ENCODE peak calls at places on chromosome 13, in ten cellular contexts. S, A, U, P, Q, O, B, M, F and G are unnamed samples.

GRCh38 chr13:20359335-20359734 is 127.2 kb upstream of the GJB6 start:
- DNase-seq in S (no peak), A (no peak), U (no peak), P (peak), Q (no peak), O (no peak), B (peak), M (peak), F (no peak), G (peak)

GRCh38 chr13:27573265-27573664 is 47.1 kb downstream of the LNX2 start:
- DNase-seq in S (no peak), A (no peak), U (no peak), P (no peak), Q (no peak), O (no peak), B (peak), M (peak), F (no peak), G (peak)

GRCh38 chr13:18739310-18739709 is 442.3 kb downstream of the TUBA3C start:
- DNase-seq in S (no peak), A (no peak), U (no peak), P (no peak), Q (no peak), O (no peak), B (no peak), M (no peak), F (no peak), G (no peak)

GRCh38 chr13:79194727-79195126 is 211.3 kb downstream of the RBM26 start:
- DNase-seq in S (peak), A (no peak), U (no peak), P (no peak), Q (no peak), O (no peak), B (no peak), M (no peak), F (no peak), G (no peak)

GRCh38 chr13:45627656-45628055 is 12.1 kb upstream of the ERICH6B start:
- DNase-seq in S (no peak), A (no peak), U (no peak), P (no peak), Q (no peak), O (no peak), B (no peak), M (no peak), F (no peak), G (no peak)

GRCh38 chr13:74868044-74868443 is 613.9 kb downstream of the TBC1D4 start:
- DNase-seq in S (no peak), A (no peak), U (no peak), P (no peak), Q (no peak), O (no peak), B (peak), M (no peak), F (no peak), G (peak)

GRCh38 chr13:110108348-110109139 is 198.4 kb downstream of the COL4A1 start:
- DNase-seq in S (no peak), A (peak), U (peak), P (peak), Q (no peak), O (peak), B (peak), M (peak), F (peak), G (peak)

GRCh38 chr13:22111152-22111783 is 440.4 kb downstream of the FGF9 start:
- DNase-seq in S (no peak), A (no peak), U (no peak), P (no peak), Q (no peak), O (no peak), B (no peak), M (no peak), F (no peak), G (no peak)

GRCh38 chr13:78136966-78137365 is 218.3 kb upstream of the EDNRB start:
- DNase-seq in S (no peak), A (no peak), U (no peak), P (no peak), Q (no peak), O (no peak), B (no peak), M (no peak), F (no peak), G (no peak)

GRCh38 chr13:80235131-80235530 is 105.8 kb downstream of the SPRY2 start:
- DNase-seq in S (no peak), A (peak), U (no peak), P (no peak), Q (no peak), O (no peak), B (peak), M (no peak), F (no peak), G (no peak)

GRCh38 chr13:100987993-100988392 is 313.4 kb upstream of the TMTC4 start:
- DNase-seq in S (no peak), A (no peak), U (no peak), P (no peak), Q (no peak), O (no peak), B (peak), M (no peak), F (no peak), G (peak)

GRCh38 chr13:112072531-112073244 is 5.7 kb downstream of the SOX1 start:
- DNase-seq in S (no peak), A (no peak), U (peak), P (no peak), Q (no peak), O (no peak), B (no peak), M (no peak), F (no peak), G (no peak)

GRCh38 chr13:33213797-33214196 is 71.8 kb downstream of the STARD13 start:
- DNase-seq in S (no peak), A (no peak), U (no peak), P (no peak), Q (no peak), O (peak), B (no peak), M (peak), F (no peak), G (peak)

GRCh38 chr13:101452519-101453485 is at the start of gene ITGBL1:
- DNase-seq in S (no peak), A (no peak), U (peak), P (no peak), Q (no peak), O (no peak), B (peak), M (peak), F (peak), G (no peak)

GRCh38 chr13:74710006-74710405 is 575.8 kb upstream of the KLF12 start:
- DNase-seq in S (no peak), A (no peak), U (no peak), P (no peak), Q (no peak), O (no peak), B (no peak), M (peak), F (no peak), G (peak)

GRCh38 chr13:32432856-32433255 is 4.9 kb upstream of the N4BP2L1 start:
- DNase-seq in S (no peak), A (no peak), U (no peak), P (no peak), Q (no peak), O (no peak), B (no peak), M (no peak), F (no peak), G (peak)

GRCh38 chr13:62185631-62186256 is 770.1 kb upstream of the PCDH20 start:
- DNase-seq in S (no peak), A (no peak), U (no peak), P (no peak), Q (no peak), O (no peak), B (no peak), M (no peak), F (no peak), G (no peak)

GRCh38 chr13:112066624-112067004 is 335 bp upstream of the SOX1 start:
- DNase-seq in S (no peak), A (peak), U (no peak), P (no peak), Q (peak), O (no peak), B (no peak), M (peak), F (no peak), G (peak)

GRCh38 chr13:68066879-68067513 is 836.9 kb upstream of the PCDH9 start:
- DNase-seq in S (no peak), A (no peak), U (no peak), P (no peak), Q (no peak), O (no peak), B (no peak), M (no peak), F (no peak), G (peak)

GRCh38 chr13:20174656-20175405 is 14.0 kb upstream of the GJA3 start:
- DNase-seq in S (peak), A (peak), U (peak), P (peak), Q (peak), O (peak), B (peak), M (peak), F (peak), G (peak)

GRCh38 chr13:73513751-73514150 is 454.9 kb downstream of the KLF5 start:
- DNase-seq in S (no peak), A (no peak), U (no peak), P (no peak), Q (no peak), O (no peak), B (no peak), M (no peak), F (no peak), G (peak)

GRCh38 chr13:49635599-49636433 is 7.5 kb downstream of the ARL11 start:
- DNase-seq in S (peak), A (peak), U (no peak), P (no peak), Q (peak), O (peak), B (no peak), M (peak), F (no peak), G (peak)

GRCh38 chr13:106407338-106407737 is 128.1 kb downstream of the EFNB2 start:
- DNase-seq in S (no peak), A (no peak), U (no peak), P (no peak), Q (no peak), O (no peak), B (peak), M (no peak), F (no peak), G (peak)

GRCh38 chr13:35697281-35697680 is 220.8 kb upstream of the MAB21L1 start:
- DNase-seq in S (no peak), A (no peak), U (no peak), P (no peak), Q (no peak), O (no peak), B (no peak), M (no peak), F (no peak), G (no peak)

GRCh38 chr13:49784886-49785570 is 7.5 kb downstream of the KPNA3 start:
- DNase-seq in S (no peak), A (no peak), U (no peak), P (no peak), Q (no peak), O (no peak), B (no peak), M (no peak), F (no peak), G (no peak)

GRCh38 chr13:50441141-50441540 is 402.4 kb downstream of the DLEU7 start:
- DNase-seq in S (no peak), A (no peak), U (no peak), P (no peak), Q (no peak), O (no peak), B (no peak), M (no peak), F (no peak), G (no peak)

GRCh38 chr13:50340566-50341287 is 325.5 kb downstream of the KCNRG start:
- DNase-seq in S (no peak), A (no peak), U (no peak), P (no peak), Q (no peak), O (no peak), B (no peak), M (no peak), F (no peak), G (no peak)

GRCh38 chr13:110444226-110444653 is 117.3 kb downstream of the RAB20 start:
- DNase-seq in S (peak), A (no peak), U (no peak), P (no peak), Q (no peak), O (no peak), B (peak), M (peak), F (peak), G (peak)

GRCh38 chr13:39910833-39911232 is 255.4 kb downstream of the COG6 start:
- DNase-seq in S (no peak), A (no peak), U (no peak), P (no peak), Q (no peak), O (no peak), B (no peak), M (peak), F (no peak), G (no peak)

GRCh38 chr13:106599875-106600797 is 32.2 kb upstream of the ARGLU1 start:
- DNase-seq in S (no peak), A (no peak), U (no peak), P (peak), Q (no peak), O (no peak), B (peak), M (peak), F (no peak), G (no peak)

GRCh38 chr13:71524245-71525002 is 342.6 kb downstream of the DACH1 start:
- DNase-seq in S (no peak), A (no peak), U (no peak), P (peak), Q (no peak), O (no peak), B (no peak), M (peak), F (no peak), G (no peak)

GRCh38 chr13:97068146-97068545 is 73.9 kb upstream of the OXGR1 start:
- DNase-seq in S (no peak), A (no peak), U (no peak), P (no peak), Q (no peak), O (no peak), B (no peak), M (no peak), F (no peak), G (no peak)

GRCh38 chr13:47858678-47859050 is 142.4 kb downstream of the SUCLA2 start:
- DNase-seq in S (no peak), A (no peak), U (no peak), P (peak), Q (no peak), O (no peak), B (peak), M (peak), F (no peak), G (peak)

GRCh38 chr13:62357887-62358645 is 942.4 kb upstream of the PCDH20 start:
- DNase-seq in S (no peak), A (peak), U (no peak), P (no peak), Q (no peak), O (no peak), B (peak), M (peak), F (no peak), G (peak)

GRCh38 chr13:97122381-97122996 is 99.6 kb upstream of the MBNL2 start:
- DNase-seq in S (no peak), A (no peak), U (no peak), P (no peak), Q (no peak), O (no peak), B (peak), M (peak), F (no peak), G (peak)

DNA sequence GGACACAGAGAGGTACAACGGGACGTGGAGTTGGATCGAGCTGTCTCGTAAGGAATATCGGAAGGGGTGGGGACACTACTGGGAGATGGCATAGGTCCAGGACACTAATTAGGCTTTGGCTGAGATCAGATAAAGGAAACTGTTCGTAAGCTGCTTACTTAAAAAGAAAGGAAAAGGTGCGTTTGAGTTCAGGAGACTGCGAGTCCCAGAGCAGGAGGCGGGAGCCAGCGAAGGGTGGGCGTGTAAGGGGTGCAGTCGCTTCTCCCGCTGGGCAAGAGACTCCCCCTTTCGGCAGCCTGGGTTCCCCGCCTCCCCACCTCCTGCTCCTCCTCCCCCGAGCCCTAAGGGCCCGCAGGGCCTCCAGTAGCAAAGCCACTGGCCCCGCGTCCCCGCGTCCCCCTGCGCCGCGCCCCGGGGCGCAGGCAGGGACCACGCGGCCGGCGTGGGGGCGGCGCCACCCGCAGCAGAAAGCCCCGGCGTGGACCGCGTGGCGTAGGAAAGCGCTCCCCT is 571 bp downstream of the ABCC4 start:
- DNase-seq in S (peak), A (peak), U (peak), P (peak), Q (peak), O (peak), B (peak), M (peak), F (peak), G (peak)
- TF ChIP-seq CTCF in S (no peak), A (no peak), U (no peak), P (no peak), Q (no peak), O (no peak), B (no peak), M (no peak), F (no peak), G (no peak)

GRCh38 chr13:28583661-28584091 is 75.3 kb upstream of the POMP start:
- DNase-seq in S (no peak), A (no peak), U (no peak), P (no peak), Q (no peak), O (no peak), B (no peak), M (no peak), F (no peak), G (no peak)

GRCh38 chr13:28582892-28583240 is 76.1 kb upstream of the POMP start:
- DNase-seq in S (no peak), A (no peak), U (no peak), P (no peak), Q (no peak), O (no peak), B (no peak), M (no peak), F (no peak), G (no peak)

GRCh38 chr13:28586585-28587540 is 72.1 kb upstream of the POMP start:
- DNase-seq in S (no peak), A (no peak), U (no peak), P (no peak), Q (no peak), O (no peak), B (no peak), M (no peak), F (no peak), G (no peak)

GRCh38 chr13:28585557-28585956 is 73.4 kb upstream of the POMP start:
- DNase-seq in S (no peak), A (no peak), U (no peak), P (no peak), Q (no peak), O (no peak), B (no peak), M (no peak), F (no peak), G (no peak)

GRCh38 chr13:28584873-28585317 is 74.0 kb upstream of the POMP start:
- DNase-seq in S (no peak), A (no peak), U (no peak), P (no peak), Q (no peak), O (no peak), B (peak), M (peak), F (no peak), G (no peak)
- H3K4me3 ChIP-seq in S (no peak), A (no peak), U (no peak), P (no peak), Q (no peak), O (no peak), B (no peak), M (no peak), F (no peak), G (no peak)

GRCh38 chr13:24742294-24742693 is 21.7 kb upstream of the RNF17 start:
- DNase-seq in S (no peak), A (no peak), U (no peak), P (no peak), Q (no peak), O (no peak), B (no peak), M (peak), F (no peak), G (peak)

GRCh38 chr13:24742986-24743385 is 21.0 kb upstream of the RNF17 start:
- DNase-seq in S (no peak), A (no peak), U (no peak), P (no peak), Q (no peak), O (no peak), B (no peak), M (no peak), F (no peak), G (no peak)

GRCh38 chr13:24740014-24740890 is 23.7 kb upstream of the RNF17 start:
- DNase-seq in S (no peak), A (no peak), U (no peak), P (no peak), Q (no peak), O (no peak), B (no peak), M (no peak), F (no peak), G (no peak)

GRCh38 chr13:24741791-24742190 is 22.2 kb upstream of the RNF17 start:
- DNase-seq in S (no peak), A (no peak), U (no peak), P (no peak), Q (no peak), O (no peak), B (no peak), M (no peak), F (no peak), G (no peak)

GRCh38 chr13:24741016-24741662 is 22.8 kb upstream of the RNF17 start:
- DNase-seq in S (no peak), A (no peak), U (no peak), P (no peak), Q (no peak), O (no peak), B (no peak), M (no peak), F (no peak), G (peak)
- TF ChIP-seq CTCF in S (no peak), A (no peak), U (no peak), P (peak), Q (no peak), O (no peak), B (no peak), M (peak), F (no peak), G (peak)

GRCh38 chr13:43786472-43786765 is 353 bp downstream of the ENOX1 start:
- DNase-seq in S (no peak), A (no peak), U (peak), P (no peak), Q (no peak), O (no peak), B (no peak), M (no peak), F (no peak), G (no peak)

GRCh38 chr13:43786766-43787517 is at the start of gene ENOX1:
- DNase-seq in S (no peak), A (peak), U (peak), P (no peak), Q (no peak), O (peak), B (peak), M (peak), F (peak), G (peak)

GRCh38 chr13:43787998-43788397 is 1.2 kb upstream of the ENOX1 start:
- DNase-seq in S (no peak), A (peak), U (no peak), P (no peak), Q (no peak), O (no peak), B (peak), M (peak), F (no peak), G (peak)

GRCh38 chr13:43785681-43786471 is 896 bp downstream of the ENOX1 start:
- DNase-seq in S (no peak), A (peak), U (peak), P (no peak), Q (no peak), O (peak), B (peak), M (peak), F (peak), G (peak)

DNA sequence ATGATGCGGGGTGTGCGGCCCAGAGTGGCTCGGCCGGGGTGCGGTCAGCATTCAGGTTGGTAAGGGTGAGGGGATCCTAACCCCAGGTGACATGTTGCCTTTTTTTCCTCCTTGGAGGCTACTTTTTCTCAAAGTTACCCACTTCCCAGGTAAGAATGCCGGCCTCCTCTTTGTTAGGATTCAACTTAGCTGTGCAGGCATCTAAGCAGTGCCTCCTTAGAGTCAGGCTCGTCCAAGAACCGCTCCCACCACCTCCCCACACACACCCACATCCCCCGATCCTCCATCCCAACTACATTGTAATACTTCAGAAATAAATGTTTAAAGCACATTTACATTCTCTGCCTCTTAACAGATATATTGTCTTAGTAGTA is 733 bp upstream of the ENOX1 start:
- DNase-seq in S (no peak), A (no peak), U (no peak), P (no peak), Q (no peak), O (no peak), B (peak), M (no peak), F (no peak), G (no peak)
- H3K4me3 ChIP-seq in S (peak), A (no peak), U (peak), P (peak), Q (peak), O (peak), B (peak), M (peak), F (peak), G (peak)

DNA sequence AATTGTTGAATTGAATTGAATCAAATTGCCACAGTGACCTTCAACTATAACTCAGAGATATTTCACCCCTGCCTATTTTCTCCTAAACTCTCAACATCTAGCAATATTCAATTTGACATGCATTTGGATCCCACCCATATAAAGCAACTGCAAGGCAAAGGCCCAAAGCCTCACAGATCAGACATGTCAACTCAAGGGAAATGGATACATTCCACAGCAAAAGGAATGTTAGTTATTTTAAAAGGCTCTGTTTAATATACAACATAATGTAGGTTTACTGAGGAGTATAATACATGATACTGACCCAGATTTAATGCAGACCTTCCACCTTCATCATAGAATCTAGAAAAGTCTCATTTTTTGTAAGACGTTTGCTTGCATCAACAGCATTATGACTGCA is 107.3 kb downstream of the KCTD12 start:
- DNase-seq in S (no peak), A (no peak), U (no peak), P (no peak), Q (no peak), O (no peak), B (no peak), M (peak), F (no peak), G (no peak)
- TF ChIP-seq CTCF in S (no peak), A (no peak), U (no peak), P (no peak), Q (no peak), O (no peak), B (no peak), M (no peak), F (no peak), G (no peak)